ENCODE peak calls at places on chromosome 18, in nine cellular contexts. J is HTR-8/SVneo; D is choroid plexus epithelial cell; O is stimulated activated naive CD8-positive, alpha-beta T cell treated with anti-CD3 and anti-CD28 coated beads, Interleukin-15, Interleukin-2, amounts not matched to agents 100 U/mL and 50 U/mL, for 24 hours; Y is A172; A is activated naive CD4-positive, alpha-beta T cell treated with anti-CD3 and anti-CD28 coated beads for 36 hours; Q is SK-MEL-5; X is stimulated activated CD4-positive, alpha-beta T cell treated with anti-CD3 and anti-CD28 coated beads, TNF-alpha, amount 100 ng/mL, for 4 hours; I is EL. K is an unnamed sample.

GRCh38 chr18:12409466-12409865 is 1.7 kb downstream of the PRELID3A start:
- DNase-seq in I (peak), X (no peak), A (no peak), O (no peak), Q (no peak), Y (no peak), J (no peak), D (peak), K (peak)

GRCh38 chr18:7069191-7069590 is 48.4 kb downstream of the LAMA1 start:
- DNase-seq in Y (no peak), D (no peak), Q (no peak), X (no peak), J (no peak), O (no peak), I (no peak), A (no peak), K (no peak)

GRCh38 chr18:21109936-21110666 is 1.5 kb downstream of the ROCK1 start:
- DNase-seq in A (no peak), J (no peak), Q (no peak), X (no peak), D (no peak), O (no peak), I (peak), Y (no peak), K (no peak)

GRCh38 chr18:30177056-30177455 is 865.5 kb downstream of the DSC3 start:
- DNase-seq in X (no peak), Y (peak), I (peak), A (no peak), J (peak), D (peak), Q (no peak), O (no peak), K (peak)

GRCh38 chr18:71116535-71116934 is 827.7 kb downstream of the SOCS6 start:
- DNase-seq in J (no peak), O (no peak), Y (no peak), Q (no peak), X (no peak), A (no peak), D (no peak), I (no peak), K (no peak)

GRCh38 chr18:44851806-44852205 is 171.1 kb downstream of the SETBP1 start:
- DNase-seq in Y (no peak), Q (no peak), D (no peak), J (no peak), X (no peak), O (no peak), A (no peak), I (no peak), K (no peak)

GRCh38 chr18:57624988-57625387 is 3.4 kb upstream of the NARS1 start:
- DNase-seq in I (peak), X (no peak), Y (peak), O (no peak), Q (no peak), J (no peak), D (no peak), A (no peak), K (peak)

GRCh38 chr18:47032945-47033344 is 2.5 kb downstream of the ELOA2 start:
- DNase-seq in A (no peak), O (no peak), X (no peak), J (no peak), Y (no peak), D (no peak), Q (no peak), I (no peak), K (no peak)

GRCh38 chr18:46182633-46183401 is 78.6 kb downstream of the HAUS1 start:
- DNase-seq in I (no peak), X (no peak), J (no peak), Y (no peak), D (peak), O (no peak), A (no peak), Q (no peak), K (no peak)

K was measured in Daoy.